ENCODE peak calls at places on chromosomes 6 and 20, in five cellular contexts. O is mesendoderm, R is IMR-90, A is neuronal stem cell, E is H1. X is an unnamed sample.

GRCh38 chr6:149834513-149835481 is 29.4 kb downstream of the LRP11 start:
- DNase-seq in R (peak), E (peak), O (peak), A (peak), X (peak)

GRCh38 chr6:14552891-14553290 is 435.3 kb downstream of the CD83 start:
- DNase-seq in O (no peak), R (no peak), E (no peak), A (no peak), X (no peak)

GRCh38 chr20:32607324-32607723 is 22.2 kb upstream of the NOL4L start:
- DNase-seq in R (no peak), A (no peak), O (no peak), E (no peak), X (no peak)

GRCh38 chr6:44000164-44000842 is 126.9 kb downstream of the MRPL14 start:
- DNase-seq in R (peak), A (no peak), E (no peak), O (peak), X (peak)

GRCh38 chr6:97586344-97586743 is 303.3 kb upstream of the MMS22L start:
- DNase-seq in O (peak), R (peak), E (no peak), A (peak), X (no peak)

GRCh38 chr6:25727028-25727427 is 27.5 kb upstream of the SLC17A4 start:
- DNase-seq in O (no peak), R (no peak), A (no peak), E (no peak), X (no peak)

GRCh38 chr6:117449549-117450439 is 24.1 kb upstream of the ROS1 start:
- DNase-seq in A (peak), R (peak), E (peak), O (peak), X (peak)

GRCh38 chr6:30508890-30509736 is 19.8 kb downstream of the HLA-E start:
- DNase-seq in O (no peak), R (peak), A (no peak), E (no peak), X (no peak)

GRCh38 chr6:7615611-7616383 is 25.8 kb downstream of the SNRNP48 start:
- DNase-seq in R (peak), O (peak), A (peak), E (peak), X (peak)

GRCh38 chr6:121896363-121896762 is 460.9 kb downstream of the GJA1 start:
- DNase-seq in O (no peak), A (no peak), E (no peak), R (no peak), X (no peak)

GRCh38 chr6:125165256-125165655 is 11.7 kb downstream of the TPD52L1 start:
- DNase-seq in O (no peak), E (no peak), R (peak), A (no peak), X (no peak)

GRCh38 chr20:49880177-49880576 is 35.2 kb downstream of the SPATA2 start:
- DNase-seq in R (peak), O (no peak), A (no peak), E (no peak), X (no peak)

GRCh38 chr6:75602164-75602896 is 650 bp downstream of the SENP6 start:
- DNase-seq in O (peak), E (peak), A (no peak), R (peak), X (peak)

GRCh38 chr6:119890470-119890869 is 540.9 kb upstream of the MAN1A1 start:
- DNase-seq in R (no peak), O (peak), A (no peak), E (no peak), X (no peak)

GRCh38 chr6:42199106-42199981 is 4.6 kb upstream of the GUCA1B start:
- DNase-seq in A (no peak), O (no peak), E (no peak), R (peak), X (no peak)

GRCh38 chr20:47875302-47876025 is 90.2 kb upstream of the SULF2 start:
- DNase-seq in R (no peak), E (no peak), O (no peak), A (no peak), X (no peak)

GRCh38 chr20:31968299-31969126 is 562 bp downstream of the XKR7 start:
- DNase-seq in R (peak), A (peak), E (peak), O (peak), X (peak)

GRCh38 chr20:36228809-36229208 is 7.5 kb upstream of the AAR2 start:
- DNase-seq in O (no peak), E (no peak), A (no peak), R (no peak), X (no peak)

GRCh38 chr20:10672579-10673127 is 1.1 kb downstream of the JAG1 start:
- DNase-seq in R (peak), E (peak), O (peak), A (no peak), X (no peak)

GRCh38 chr6:137827411-137827940 is 39.6 kb upstream of the TNFAIP3 start:
- DNase-seq in A (no peak), E (no peak), O (no peak), R (no peak), X (no peak)

GRCh38 chr6:13710552-13711383 is 867 bp downstream of the RANBP9 start:
- DNase-seq in E (peak), R (no peak), A (peak), O (peak), X (peak)

GRCh38 chr20:50534567-50534966 is 24.4 kb downstream of the PTPN1 start:
- DNase-seq in O (no peak), A (no peak), E (no peak), R (peak), X (no peak)

GRCh38 chr6:736657-737446 is 43.9 kb upstream of the EXOC2 start:
- DNase-seq in E (no peak), O (no peak), R (no peak), A (no peak), X (no peak)

GRCh38 chr6:14818422-14818884 is 427.4 kb upstream of the JARID2 start:
- DNase-seq in R (no peak), A (no peak), O (no peak), E (no peak), X (no peak)

GRCh38 chr6:127302728-127303675 is 36.3 kb downstream of the RNF146 start:
- DNase-seq in O (no peak), A (no peak), R (peak), E (no peak), X (no peak)

GRCh38 chr6:126661646-126662045 is 321.7 kb downstream of the CENPW start:
- DNase-seq in E (no peak), O (no peak), A (no peak), R (peak), X (no peak)

GRCh38 chr20:58028123-58028522 is 200.3 kb downstream of the ANKRD60 start:
- DNase-seq in E (peak), O (peak), R (no peak), A (no peak), X (no peak)

GRCh38 chr6:170093658-170094596 is 197.0 kb downstream of the DLL1 start:
- DNase-seq in E (peak), R (no peak), O (no peak), A (no peak), X (peak)

GRCh38 chr6:145756170-145756662 is 20.9 kb upstream of the EPM2A start:
- DNase-seq in R (peak), E (no peak), A (no peak), O (no peak), X (no peak)

GRCh38 chr6:53244958-53245357 is 96.3 kb upstream of the GCM1 start:
- DNase-seq in A (no peak), E (no peak), O (no peak), R (no peak), X (no peak)

GRCh38 chr6:105994522-105995402 is 91.4 kb upstream of the PRDM1 start:
- DNase-seq in R (peak), O (peak), A (peak), E (peak), X (peak)

GRCh38 chr20:5677389-5677788 is 72.8 kb upstream of the SHLD1 start:
- DNase-seq in E (no peak), R (no peak), A (no peak), O (no peak), X (no peak)

GRCh38 chr20:4006640-4007039 is 8.7 kb downstream of the RNF24 start:
- DNase-seq in R (no peak), A (no peak), E (no peak), O (no peak), X (no peak)

GRCh38 chr6:106530502-106530901 is 98.8 kb downstream of the RTN4IP1 start:
- DNase-seq in E (no peak), O (no peak), A (no peak), R (peak), X (no peak)

GRCh38 chr6:33080127-33081089 is 4.6 kb downstream of the HLA-DPB1 start:
- DNase-seq in O (peak), A (peak), E (peak), R (peak), X (peak)

GRCh38 chr6:39075010-39075738 is 26.6 kb downstream of the GLP1R start:
- DNase-seq in A (no peak), R (no peak), O (no peak), E (no peak), X (peak)

GRCh38 chr20:30811896-30812671 is 445.4 kb upstream of the DEFB115 start:
- DNase-seq in E (peak), R (peak), A (peak), O (peak), X (peak)

GRCh38 chr6:39084506-39084905 is 30.5 kb downstream of the SAYSD1 start:
- DNase-seq in R (no peak), E (no peak), O (no peak), A (no peak), X (no peak)

GRCh38 chr6:14670806-14671205 is 553.2 kb downstream of the CD83 start:
- DNase-seq in E (no peak), A (no peak), R (no peak), O (no peak), X (no peak)

DNA sequence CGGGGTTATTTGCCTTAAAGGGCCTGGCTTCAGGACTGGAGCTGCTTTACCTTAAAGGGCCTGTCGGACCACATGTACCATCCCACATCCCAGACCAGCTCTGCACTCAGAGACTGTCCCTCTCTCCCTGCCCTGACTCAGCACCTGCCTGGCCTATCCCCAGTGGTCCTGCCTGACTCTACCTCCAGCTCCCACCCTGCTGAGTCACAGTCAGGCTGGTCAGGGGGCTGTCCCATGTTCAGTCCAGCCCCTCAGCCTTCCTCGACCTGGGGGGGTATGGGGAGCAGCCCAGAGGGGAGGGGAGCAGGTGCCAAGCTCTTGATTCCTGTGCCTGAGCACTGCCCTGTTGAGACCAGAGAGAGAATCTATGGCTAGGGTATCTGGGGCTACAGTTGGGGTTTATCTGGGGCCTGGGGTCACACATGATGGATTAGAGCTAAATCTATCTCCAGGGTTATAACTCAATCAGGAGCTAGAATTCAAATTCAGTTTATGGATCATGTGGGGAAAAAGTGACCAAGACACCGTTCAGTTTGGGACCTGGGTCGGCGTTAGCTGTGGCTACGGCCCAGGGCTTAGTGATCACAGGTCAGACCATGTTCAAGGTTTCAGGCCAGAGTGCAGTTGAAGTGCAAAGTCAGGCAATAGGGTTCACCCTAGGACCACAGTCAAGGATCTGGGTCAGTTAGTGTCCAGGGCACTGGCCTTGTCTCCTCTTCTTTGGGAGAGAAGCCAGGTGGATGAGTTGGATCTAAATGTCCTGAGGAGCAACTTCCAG is 9.4 kb upstream of the TRIB3 start:
- DNase-seq in R (no peak), A (no peak), E (no peak), O (no peak), X (no peak)
- H3K18ac ChIP-seq in R (peak), A (no peak), E (peak), O (no peak), X (peak)

DNA sequence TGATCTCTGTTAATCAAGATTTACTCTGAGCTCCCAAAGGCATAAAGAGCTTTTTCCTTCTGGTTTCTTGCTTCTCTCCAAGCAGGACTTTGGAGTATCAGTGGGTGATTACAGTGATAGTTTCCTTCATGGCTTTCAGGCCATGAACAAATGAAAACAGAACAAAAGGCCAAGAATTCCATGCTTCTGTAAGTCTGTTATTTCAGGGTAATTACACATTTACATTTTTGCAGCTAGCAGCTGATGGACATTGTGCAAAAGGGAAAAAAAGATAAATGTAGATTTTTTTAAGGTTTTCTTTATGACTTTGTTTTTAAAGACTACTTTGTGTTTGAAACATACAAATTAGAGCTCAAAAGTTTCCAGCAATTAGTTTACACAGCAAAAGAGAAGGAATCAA is 441.6 kb downstream of the PLCB1 start:
- DNase-seq in A (no peak), E (no peak), O (no peak), R (no peak), X (no peak)
- H2BK120ac ChIP-seq in A (no peak), E (no peak), O (no peak), R (no peak), X (no peak)

DNA sequence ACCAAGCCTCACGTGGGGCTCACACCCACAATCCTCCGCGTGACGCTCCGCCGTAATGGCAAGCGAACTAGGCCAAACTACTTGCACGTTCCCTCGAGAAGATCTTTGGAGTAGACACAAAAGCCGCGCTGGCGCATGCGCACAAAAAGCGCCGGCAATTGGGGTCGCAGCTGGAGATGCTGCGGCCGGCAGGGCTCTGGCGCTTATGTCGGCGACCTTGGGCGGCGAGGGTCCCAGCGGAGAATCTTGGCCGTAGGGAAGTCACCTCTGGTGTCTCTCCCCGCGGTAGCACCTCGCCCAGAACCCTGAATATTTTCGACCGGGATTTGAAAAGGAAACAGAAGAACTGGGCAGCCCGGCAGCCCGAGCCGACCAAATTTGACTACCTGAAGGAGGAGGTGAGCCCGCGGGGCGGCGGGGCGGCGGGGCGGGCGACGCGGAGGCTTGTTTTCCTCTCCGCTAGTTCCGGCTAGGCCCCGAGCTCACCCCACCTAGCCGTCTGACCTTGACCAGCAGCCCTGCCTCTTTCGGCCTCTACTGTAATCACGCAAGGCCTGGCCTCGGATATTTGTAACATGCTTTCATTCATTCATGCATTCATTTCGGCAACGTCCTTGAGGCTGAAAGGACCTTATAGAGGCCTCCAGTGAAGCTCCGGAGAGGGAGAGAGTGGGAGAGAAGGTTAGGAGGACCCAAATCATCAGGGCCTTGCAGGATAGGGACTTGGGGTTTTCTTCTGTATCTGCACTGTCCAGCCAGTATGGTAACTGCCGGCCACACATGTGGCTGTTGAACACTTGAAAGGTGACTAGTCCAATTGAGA is at the start of the genes ESF1 and NDUFAF5:
- DNase-seq in O (peak), A (peak), R (peak), E (peak), X (peak)
- H3K18ac ChIP-seq in O (peak), A (peak), R (peak), E (peak), X (peak)

DNA sequence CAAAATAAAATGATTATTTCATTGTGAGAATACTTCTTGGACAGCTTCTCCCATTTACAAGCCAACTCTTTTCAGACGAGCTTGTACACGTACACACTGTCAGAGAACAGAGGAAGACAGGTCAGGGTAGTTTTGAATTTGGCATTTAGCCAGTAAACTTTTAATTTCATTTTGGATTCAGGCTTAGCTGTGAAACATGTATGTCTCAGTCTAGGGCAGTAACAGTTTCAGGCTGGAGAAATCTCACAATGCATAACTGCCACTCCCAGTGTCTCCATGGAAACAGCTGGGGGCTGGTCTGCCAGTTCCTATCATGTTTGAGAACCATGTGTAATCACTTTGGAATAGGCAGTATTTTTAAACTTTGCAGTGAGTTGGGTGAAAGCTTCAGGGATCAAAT is 22.0 kb upstream of the QKI start:
- DNase-seq in A (no peak), E (no peak), O (peak), R (peak), X (no peak)
- H2BK120ac ChIP-seq in A (no peak), E (no peak), O (no peak), R (no peak), X (no peak)

DNA sequence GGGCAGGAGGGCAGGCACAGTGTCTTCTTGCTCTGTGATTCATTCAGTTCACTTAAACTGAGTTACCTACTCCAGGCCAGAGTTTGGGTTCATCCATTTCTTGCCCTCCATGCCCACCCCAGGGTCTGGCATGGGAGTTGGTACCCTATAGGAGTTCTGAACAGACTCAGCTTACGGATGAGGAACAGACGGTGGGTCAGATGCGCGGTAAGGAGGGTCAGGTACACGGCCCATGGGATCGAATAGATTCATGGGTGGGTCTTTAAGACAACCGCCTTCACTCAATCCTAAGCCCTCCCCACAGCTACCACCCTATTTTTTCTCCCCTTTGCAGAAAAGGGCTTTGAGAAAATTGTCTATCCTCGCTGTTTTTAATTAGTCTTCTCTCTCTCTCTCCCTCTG is 13.1 kb upstream of the TRIB3 start:
- DNase-seq in E (no peak), A (no peak), O (no peak), R (no peak), X (no peak)
- H3K18ac ChIP-seq in E (no peak), A (no peak), O (no peak), R (no peak), X (no peak)